ENCODE peak calls at places on chromosomes 5 and 9, in six cellular contexts. O is CD8-positive, alpha-beta T cell; S is GM23248; F is PC-9; D is Karpas-422; V is adrenal gland. R is an unnamed sample.

GRCh38 chr9:93205045-93205768 is 21.3 kb downstream of the WNK2 start:
- DNase-seq in O (no peak), S (peak; percentile 35), V (peak; percentile 32), D (peak; percentile 29), F (no peak), R (no peak)

GRCh38 chr9:114433720-114434255 is 46.0 kb upstream of the AKNA start:
- DNase-seq in F (no peak), V (no peak), O (no peak), S (no peak), D (no peak), R (no peak)

GRCh38 chr5:153402550-153402949 is 87.9 kb upstream of the GRIA1 start:
- DNase-seq in S (peak; percentile 58), O (no peak), D (no peak), V (no peak), F (no peak), R (peak; percentile 66)

GRCh38 chr9:90774682-90775081 is 26.9 kb upstream of the SYK start:
- DNase-seq in O (no peak), D (peak; percentile 86), S (no peak), F (no peak), V (no peak), R (no peak)

GRCh38 chr5:126857472-126858410 is 80.8 kb downstream of the LMNB1 start:
- DNase-seq in D (no peak), O (no peak), V (no peak), S (peak; percentile 59), F (no peak), R (no peak)

GRCh38 chr9:134342746-134343115 is 16.5 kb downstream of the RXRA start:
- DNase-seq in D (no peak), V (no peak), F (no peak), S (no peak), O (no peak), R (no peak)

GRCh38 chr9:133031496-133031911 is 707 bp downstream of the GTF3C5 start:
- DNase-seq in D (no peak), O (no peak), V (no peak), S (peak; percentile 20), F (no peak), R (no peak)

GRCh38 chr9:36772449-36773370 is 200.0 kb downstream of the MELK start:
- DNase-seq in S (peak; percentile 51), O (no peak), D (peak; percentile 44), V (no peak), F (no peak), R (no peak)

GRCh38 chr9:111037744-111038335 is 430 bp downstream of the LPAR1 start:
- DNase-seq in V (no peak), O (no peak), F (no peak), D (no peak), S (peak; percentile 71), R (peak; percentile 46)

GRCh38 chr5:105659396-105659795 is 2011.3 kb downstream of the EFNA5 start:
- DNase-seq in O (no peak), F (no peak), S (no peak), V (no peak), D (no peak), R (no peak)

GRCh38 chr5:104400941-104401340 is 838.4 kb upstream of the NUDT12 start:
- DNase-seq in F (no peak), V (no peak), D (no peak), O (no peak), S (no peak), R (no peak)

GRCh38 chr5:151034422-151035379 is 14.3 kb downstream of the GPX3 start:
- DNase-seq in S (peak; percentile 30), O (no peak), V (no peak), D (no peak), F (peak; percentile 58), R (no peak)

GRCh38 chr5:159441441-159441840 is 111.2 kb upstream of the IL12B start:
- DNase-seq in V (peak; percentile 65), D (no peak), S (peak; percentile 31), F (no peak), O (no peak), R (peak; percentile 55)

GRCh38 chr5:56910123-56910951 is 941 bp downstream of the SETD9 start:
- DNase-seq in S (peak; percentile 81), O (no peak), V (peak; percentile 69), F (no peak), D (peak; percentile 80), R (no peak)

GRCh38 chr9:69599232-69599971 is 72.8 kb downstream of the APBA1 start:
- DNase-seq in V (no peak), D (no peak), O (no peak), F (no peak), S (peak; percentile 51), R (no peak)

GRCh38 chr9:28212979-28213378 is 639.7 kb upstream of the C9orf72 start:
- DNase-seq in F (peak; percentile 86), V (no peak), O (no peak), S (peak; percentile 74), D (no peak), R (no peak)

GRCh38 chr5:132916086-132916485 is 42.6 kb downstream of the LEAP2 start:
- DNase-seq in O (no peak), D (no peak), V (no peak), S (no peak), F (no peak), R (no peak)
- H3K36me3 ChIP-seq in O (peaks cover 4% of the 10 kb centered on the region), D (peaks cover 3% of the 10 kb centered on the region), V (peaks cover 32% of the 10 kb centered on the region), S (peaks cover 47% of the 10 kb centered on the region), F (peaks cover 5% of the 10 kb centered on the region), R (peaks cover 74% of the 10 kb centered on the region)

GRCh38 chr9:87180361-87180760 is 233.1 kb upstream of the GAS1 start:
- DNase-seq in S (no peak), O (no peak), F (no peak), D (no peak), V (no peak), R (no peak)
- H3K4me1 ChIP-seq in S (peaks cover 9% of the 10 kb centered on the region), O (no peaks in the 10 kb centered on the region), F (peaks cover 4% of the 10 kb centered on the region), D (no peaks in the 10 kb centered on the region), V (no peaks in the 10 kb centered on the region), R (peaks cover 20% of the 10 kb centered on the region)

DNA sequence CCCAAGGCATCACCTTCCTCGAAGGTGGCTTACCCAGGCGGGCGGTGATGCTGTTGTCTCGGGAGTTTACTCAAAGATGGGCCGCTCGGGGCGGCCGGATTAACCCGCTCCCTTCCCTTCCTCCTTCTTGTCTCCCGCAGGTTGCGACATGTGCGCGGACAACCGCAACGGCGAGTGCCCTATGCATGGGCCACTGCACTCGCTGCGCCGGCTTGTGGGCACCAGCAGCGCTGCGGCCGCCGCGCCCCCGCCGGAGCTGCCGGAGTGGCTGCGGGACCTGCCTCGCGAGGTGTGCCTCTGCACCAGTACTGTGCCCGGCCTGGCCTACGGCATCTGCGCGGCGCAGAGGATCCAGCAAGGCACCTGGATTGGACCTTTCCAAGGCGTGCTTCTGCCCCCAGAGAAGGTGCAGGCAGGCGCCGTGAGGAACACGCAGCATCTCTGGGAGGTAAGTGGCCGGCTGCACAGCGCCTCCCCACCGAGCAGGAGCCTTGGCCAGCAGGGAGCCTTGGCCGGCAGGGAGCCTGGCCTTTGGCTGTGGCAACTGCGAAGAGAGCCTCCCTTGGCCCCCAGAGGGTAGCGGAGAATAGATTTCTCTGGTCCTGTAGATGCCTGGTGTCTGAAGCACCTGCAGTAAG is 10.6 kb downstream of the PRDM6 start:
- DNase-seq in F (no peak), V (no peak), S (no peak), O (no peak), D (no peak), R (no peak)
- H3K4me3 ChIP-seq in F (no peak overlapping the region), V (peak overlapping the region; percentile 39), S (no peak overlapping the region), O (no peak overlapping the region), D (no peak overlapping the region), R (no peak overlapping the region)

DNA sequence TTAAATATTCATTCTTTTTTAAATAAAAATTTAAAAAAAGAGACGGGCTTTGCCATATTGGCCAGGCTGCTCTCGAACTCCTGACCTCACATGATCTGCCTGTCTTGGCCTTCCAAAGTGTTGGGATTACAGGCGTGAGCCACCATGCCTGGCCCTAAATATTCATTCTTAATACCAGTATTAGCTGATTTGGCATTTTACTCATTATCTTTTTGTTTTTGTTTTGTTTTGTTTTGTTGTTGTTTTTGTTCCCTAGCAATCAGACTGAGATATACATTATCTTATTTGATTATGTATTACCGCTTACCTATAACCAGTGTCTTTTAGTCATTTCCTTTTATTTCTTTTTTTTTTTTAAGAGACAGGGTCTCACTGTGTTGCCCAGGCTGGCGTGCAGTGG is 37.9 kb downstream of the RNF44 start:
- DNase-seq in S (no peak), V (no peak), F (no peak), O (no peak), D (no peak), R (no peak)
- H3K36me3 ChIP-seq in S (peaks cover 52% of the 10 kb centered on the region), V (peaks cover 94% of the 10 kb centered on the region), F (peaks cover 65% of the 10 kb centered on the region), O (peaks cover 65% of the 10 kb centered on the region), D (peaks cover 41% of the 10 kb centered on the region), R (peaks cover 97% of the 10 kb centered on the region)

GRCh38 chr9:128056887-128057723 is 10.0 kb downstream of the NAIF1 start:
- DNase-seq in F (no peak), O (no peak), D (no peak), S (no peak), V (peak; percentile 85), R (no peak)

GRCh38 chr9:128057724-128058409 is 9.3 kb downstream of the NAIF1 start:
- DNase-seq in V (no peak), F (no peak), O (no peak), S (no peak), D (peak; percentile 46), R (no peak)

GRCh38 chr9:128059365-128059983 is 7.6 kb downstream of the NAIF1 start:
- DNase-seq in V (no peak), O (no peak), F (no peak), S (no peak), D (no peak), R (no peak)

GRCh38 chr9:128062856-128063831 is 4.0 kb downstream of the NAIF1 start:
- DNase-seq in O (no peak), S (no peak), F (no peak), D (no peak), V (no peak), R (no peak)

DNA sequence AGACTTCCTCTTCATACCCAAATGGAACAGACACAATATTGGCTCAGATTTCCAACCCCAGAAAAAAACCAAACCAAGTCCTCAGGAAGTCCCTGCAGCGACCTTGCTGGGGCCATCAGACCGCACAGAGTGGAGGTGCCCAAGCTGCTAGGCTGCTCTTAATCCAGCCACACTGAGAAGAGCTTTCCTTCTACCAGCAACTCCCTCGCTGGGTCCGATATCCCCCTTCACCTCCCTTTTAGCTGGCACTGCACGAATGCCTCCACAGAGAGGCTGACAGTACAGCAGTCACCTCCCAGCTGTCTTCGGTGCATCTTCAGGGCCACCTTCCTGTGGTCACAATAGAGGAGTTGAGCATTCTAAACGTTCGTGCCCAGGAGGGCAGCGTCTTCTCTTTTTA is 5.8 kb downstream of the NAIF1 start:
- DNase-seq in D (no peak), V (no peak), S (no peak), O (peak; percentile 21), F (no peak), R (no peak)
- H3K4me1 ChIP-seq in D (peaks cover 10% of the 10 kb centered on the region), V (peaks cover 57% of the 10 kb centered on the region), S (peaks cover 6% of the 10 kb centered on the region), O (peaks cover 53% of the 10 kb centered on the region), F (peaks cover 12% of the 10 kb centered on the region), R (peaks cover 13% of the 10 kb centered on the region)

R was measured in SJSA1.